ENCODE peak calls at places on chromosomes 4 and X, in six cellular contexts. One of them, this sample, is unnamed.

GRCh38 chrX:19705196-19705769 is 182.1 kb downstream of the SH3KBP1 start:
- DNase-seq in HT1080: no peak
- DNase-seq in stimulated activated CD4-positive, alpha-beta T cell treated with anti-CD3 and anti-CD28 coated beads, Interleukin-1b, Interleukin-23, amount 100 ng/mL, for 1 hour: no peak
- DNase-seq in astrocyte of the spinal cord: peak
- DNase-seq in H4: no peak
- DNase-seq in NCI-H1930: no peak
- DNase-seq in this sample: no peak

GRCh38 chrX:78168065-78168464 is 28.6 kb upstream of the TAF9B start:
- DNase-seq in HT1080: peak
- DNase-seq in stimulated activated CD4-positive, alpha-beta T cell treated with anti-CD3 and anti-CD28 coated beads, Interleukin-1b, Interleukin-23, amount 100 ng/mL, for 1 hour: no peak
- DNase-seq in astrocyte of the spinal cord: no peak
- DNase-seq in H4: no peak
- DNase-seq in NCI-H1930: no peak
- DNase-seq in this sample: no peak

GRCh38 chr4:48271048-48271452 is 1.4 kb upstream of the TEC start:
- DNase-seq in HT1080: no peak
- DNase-seq in stimulated activated CD4-positive, alpha-beta T cell treated with anti-CD3 and anti-CD28 coated beads, Interleukin-1b, Interleukin-23, amount 100 ng/mL, for 1 hour: no peak
- DNase-seq in astrocyte of the spinal cord: no peak
- DNase-seq in H4: no peak
- DNase-seq in NCI-H1930: no peak
- DNase-seq in this sample: no peak

GRCh38 chrX:124028177-124028576 is 66.7 kb downstream of the STAG2 start:
- DNase-seq in HT1080: peak
- DNase-seq in stimulated activated CD4-positive, alpha-beta T cell treated with anti-CD3 and anti-CD28 coated beads, Interleukin-1b, Interleukin-23, amount 100 ng/mL, for 1 hour: no peak
- DNase-seq in astrocyte of the spinal cord: no peak
- DNase-seq in H4: no peak
- DNase-seq in NCI-H1930: no peak
- DNase-seq in this sample: no peak

GRCh38 chrX:139194571-139195280 is 335.8 kb upstream of the F9 start:
- DNase-seq in HT1080: no peak
- DNase-seq in stimulated activated CD4-positive, alpha-beta T cell treated with anti-CD3 and anti-CD28 coated beads, Interleukin-1b, Interleukin-23, amount 100 ng/mL, for 1 hour: no peak
- DNase-seq in astrocyte of the spinal cord: no peak
- DNase-seq in H4: peak
- DNase-seq in NCI-H1930: no peak
- DNase-seq in this sample: no peak

GRCh38 chr4:103450693-103451092 is 252.6 kb upstream of the CENPE start:
- DNase-seq in HT1080: no peak
- DNase-seq in stimulated activated CD4-positive, alpha-beta T cell treated with anti-CD3 and anti-CD28 coated beads, Interleukin-1b, Interleukin-23, amount 100 ng/mL, for 1 hour: no peak
- DNase-seq in astrocyte of the spinal cord: no peak
- DNase-seq in H4: no peak
- DNase-seq in NCI-H1930: no peak
- DNase-seq in this sample: no peak

GRCh38 chr4:6999172-7000086 is 43.7 kb upstream of the TADA2B start:
- DNase-seq in HT1080: peak
- DNase-seq in stimulated activated CD4-positive, alpha-beta T cell treated with anti-CD3 and anti-CD28 coated beads, Interleukin-1b, Interleukin-23, amount 100 ng/mL, for 1 hour: no peak
- DNase-seq in astrocyte of the spinal cord: no peak
- DNase-seq in H4: no peak
- DNase-seq in NCI-H1930: no peak
- DNase-seq in this sample: no peak

GRCh38 chr4:149048451-149049143 is 606.4 kb upstream of the NR3C2 start:
- DNase-seq in HT1080: no peak
- DNase-seq in stimulated activated CD4-positive, alpha-beta T cell treated with anti-CD3 and anti-CD28 coated beads, Interleukin-1b, Interleukin-23, amount 100 ng/mL, for 1 hour: no peak
- DNase-seq in astrocyte of the spinal cord: no peak
- DNase-seq in H4: no peak
- DNase-seq in NCI-H1930: no peak
- DNase-seq in this sample: no peak

GRCh38 chrX:13093489-13094140 is 49.2 kb upstream of the FAM9C start:
- DNase-seq in HT1080: no peak
- DNase-seq in stimulated activated CD4-positive, alpha-beta T cell treated with anti-CD3 and anti-CD28 coated beads, Interleukin-1b, Interleukin-23, amount 100 ng/mL, for 1 hour: no peak
- DNase-seq in astrocyte of the spinal cord: no peak
- DNase-seq in H4: no peak
- DNase-seq in NCI-H1930: no peak
- DNase-seq in this sample: no peak

GRCh38 chr4:60450054-60450453 is 750.1 kb upstream of the ADGRL3 start:
- DNase-seq in HT1080: no peak
- DNase-seq in stimulated activated CD4-positive, alpha-beta T cell treated with anti-CD3 and anti-CD28 coated beads, Interleukin-1b, Interleukin-23, amount 100 ng/mL, for 1 hour: no peak
- DNase-seq in astrocyte of the spinal cord: no peak
- DNase-seq in H4: no peak
- DNase-seq in NCI-H1930: no peak
- DNase-seq in this sample: no peak

GRCh38 chr4:127501103-127501502 is 131.7 kb upstream of the INTU start:
- DNase-seq in HT1080: peak
- DNase-seq in stimulated activated CD4-positive, alpha-beta T cell treated with anti-CD3 and anti-CD28 coated beads, Interleukin-1b, Interleukin-23, amount 100 ng/mL, for 1 hour: no peak
- DNase-seq in astrocyte of the spinal cord: peak
- DNase-seq in H4: no peak
- DNase-seq in NCI-H1930: no peak
- DNase-seq in this sample: no peak

GRCh38 chrX:76509775-76510174 is 82.3 kb downstream of the MAGEE1 start:
- DNase-seq in HT1080: no peak
- DNase-seq in stimulated activated CD4-positive, alpha-beta T cell treated with anti-CD3 and anti-CD28 coated beads, Interleukin-1b, Interleukin-23, amount 100 ng/mL, for 1 hour: no peak
- DNase-seq in astrocyte of the spinal cord: no peak
- DNase-seq in H4: no peak
- DNase-seq in NCI-H1930: no peak
- DNase-seq in this sample: no peak

GRCh38 chr4:604131-604530 is 21.2 kb upstream of the PDE6B start:
- DNase-seq in HT1080: no peak
- DNase-seq in stimulated activated CD4-positive, alpha-beta T cell treated with anti-CD3 and anti-CD28 coated beads, Interleukin-1b, Interleukin-23, amount 100 ng/mL, for 1 hour: no peak
- DNase-seq in astrocyte of the spinal cord: no peak
- DNase-seq in H4: no peak
- DNase-seq in NCI-H1930: no peak
- DNase-seq in this sample: no peak

GRCh38 chr4:94548571-94548970 is 96.8 kb downstream of the PDLIM5 start:
- DNase-seq in HT1080: peak
- DNase-seq in stimulated activated CD4-positive, alpha-beta T cell treated with anti-CD3 and anti-CD28 coated beads, Interleukin-1b, Interleukin-23, amount 100 ng/mL, for 1 hour: no peak
- DNase-seq in astrocyte of the spinal cord: peak
- DNase-seq in H4: peak
- DNase-seq in NCI-H1930: no peak
- DNase-seq in this sample: peak

GRCh38 chr4:138242076-138242829 is at the start of gene SLC7A11:
- DNase-seq in HT1080: peak
- DNase-seq in stimulated activated CD4-positive, alpha-beta T cell treated with anti-CD3 and anti-CD28 coated beads, Interleukin-1b, Interleukin-23, amount 100 ng/mL, for 1 hour: no peak
- DNase-seq in astrocyte of the spinal cord: peak
- DNase-seq in H4: peak
- DNase-seq in NCI-H1930: peak
- DNase-seq in this sample: peak

GRCh38 chr4:151429957-151430548 is 21.1 kb downstream of the FHIP1A start:
- DNase-seq in HT1080: no peak
- DNase-seq in stimulated activated CD4-positive, alpha-beta T cell treated with anti-CD3 and anti-CD28 coated beads, Interleukin-1b, Interleukin-23, amount 100 ng/mL, for 1 hour: no peak
- DNase-seq in astrocyte of the spinal cord: no peak
- DNase-seq in H4: no peak
- DNase-seq in NCI-H1930: no peak
- DNase-seq in this sample: no peak

GRCh38 chr4:126647756-126648396 is 984.9 kb upstream of the INTU start:
- DNase-seq in HT1080: no peak
- DNase-seq in stimulated activated CD4-positive, alpha-beta T cell treated with anti-CD3 and anti-CD28 coated beads, Interleukin-1b, Interleukin-23, amount 100 ng/mL, for 1 hour: no peak
- DNase-seq in astrocyte of the spinal cord: peak
- DNase-seq in H4: no peak
- DNase-seq in NCI-H1930: no peak
- DNase-seq in this sample: peak

GRCh38 chr4:186789671-186790070 is 66.0 kb upstream of the FAT1 start:
- DNase-seq in HT1080: no peak
- DNase-seq in stimulated activated CD4-positive, alpha-beta T cell treated with anti-CD3 and anti-CD28 coated beads, Interleukin-1b, Interleukin-23, amount 100 ng/mL, for 1 hour: no peak
- DNase-seq in astrocyte of the spinal cord: peak
- DNase-seq in H4: no peak
- DNase-seq in NCI-H1930: no peak
- DNase-seq in this sample: no peak

GRCh38 chrX:110531873-110532272 is 173.2 kb downstream of the RTL9 start:
- DNase-seq in HT1080: peak
- DNase-seq in stimulated activated CD4-positive, alpha-beta T cell treated with anti-CD3 and anti-CD28 coated beads, Interleukin-1b, Interleukin-23, amount 100 ng/mL, for 1 hour: no peak
- DNase-seq in astrocyte of the spinal cord: no peak
- DNase-seq in H4: no peak
- DNase-seq in NCI-H1930: no peak
- DNase-seq in this sample: no peak

GRCh38 chr4:73341454-73341853 is 62.6 kb upstream of the ALB start:
- DNase-seq in HT1080: peak
- DNase-seq in stimulated activated CD4-positive, alpha-beta T cell treated with anti-CD3 and anti-CD28 coated beads, Interleukin-1b, Interleukin-23, amount 100 ng/mL, for 1 hour: no peak
- DNase-seq in astrocyte of the spinal cord: peak
- DNase-seq in H4: peak
- DNase-seq in NCI-H1930: peak
- DNase-seq in this sample: peak

GRCh38 chr4:7358100-7358735 is 76.5 kb downstream of the PSAPL1 start:
- DNase-seq in HT1080: peak
- DNase-seq in stimulated activated CD4-positive, alpha-beta T cell treated with anti-CD3 and anti-CD28 coated beads, Interleukin-1b, Interleukin-23, amount 100 ng/mL, for 1 hour: no peak
- DNase-seq in astrocyte of the spinal cord: peak
- DNase-seq in H4: peak
- DNase-seq in NCI-H1930: no peak
- DNase-seq in this sample: peak

GRCh38 chr4:32140636-32141035 is 1420.5 kb downstream of the PCDH7 start:
- DNase-seq in HT1080: peak
- DNase-seq in stimulated activated CD4-positive, alpha-beta T cell treated with anti-CD3 and anti-CD28 coated beads, Interleukin-1b, Interleukin-23, amount 100 ng/mL, for 1 hour: no peak
- DNase-seq in astrocyte of the spinal cord: peak
- DNase-seq in H4: peak
- DNase-seq in NCI-H1930: no peak
- DNase-seq in this sample: peak